ENCODE peak calls at places on chromosomes 3 and 15, in six cellular contexts. J is CD4-positive, alpha-beta T cell; B is esophagus muscularis mucosa; D is neuronal stem cell; V is aorta; P is endodermal cell. M is an unnamed sample.

GRCh38 chr3:25433868-25434267 is 5.8 kb downstream of the RARB start:
- DNase-seq in J (no peak), B (no peak), D (no peak), V (no peak), P (no peak), M (no peak)

GRCh38 chr15:48415036-48415886 is 84.0 kb downstream of the DUT start:
- DNase-seq in J (no peak), B (no peak), D (no peak), V (no peak), P (no peak), M (no peak)

GRCh38 chr15:39936187-39936586 is 2.3 kb downstream of the EIF2AK4 start:
- DNase-seq in J (no peak), B (no peak), D (no peak), V (no peak), P (no peak), M (no peak)

GRCh38 chr3:136343446-136343845 is 93.3 kb downstream of the PCCB start:
- DNase-seq in J (no peak), B (no peak), D (no peak), V (no peak), P (no peak), M (peak; percentile 63)

GRCh38 chr3:179716226-179716625 is 63.4 kb downstream of the USP13 start:
- DNase-seq in J (no peak), B (no peak), D (no peak), V (no peak), P (no peak), M (no peak)

GRCh38 chr3:177131927-177132636 is 65.2 kb downstream of the TBL1XR1 start:
- DNase-seq in J (no peak), B (no peak), D (no peak), V (no peak), P (no peak), M (no peak)

GRCh38 chr3:154954750-154955149 is 125.4 kb upstream of the MME start:
- DNase-seq in J (no peak), B (no peak), D (no peak), V (no peak), P (no peak), M (no peak)

GRCh38 chr15:62958944-62959343 is 83.6 kb upstream of the TPM1 start:
- DNase-seq in J (no peak), B (no peak), D (no peak), V (no peak), P (no peak), M (no peak)

GRCh38 chr3:12585970-12586369 is 29.1 kb downstream of the MKRN2 start:
- DNase-seq in J (no peak), B (no peak), D (no peak), V (no peak), P (no peak), M (no peak)

GRCh38 chr3:66468016-66468735 is 32.6 kb downstream of the LRIG1 start:
- DNase-seq in J (no peak), B (no peak), D (no peak), V (no peak), P (no peak), M (no peak)

GRCh38 chr3:51798561-51798960 is 19.5 kb upstream of the IQCF6 start:
- DNase-seq in J (no peak), B (no peak), D (peak; percentile 26), V (no peak), P (peak; percentile 80), M (no peak)
- H3K27me3 ChIP-seq in J (no peaks in the 10 kb centered on the region), B (no peaks in the 10 kb centered on the region), D (peaks cover 38% of the 10 kb centered on the region), V (no peaks in the 10 kb centered on the region), P (no peaks in the 10 kb centered on the region), M (no peaks in the 10 kb centered on the region)

DNA sequence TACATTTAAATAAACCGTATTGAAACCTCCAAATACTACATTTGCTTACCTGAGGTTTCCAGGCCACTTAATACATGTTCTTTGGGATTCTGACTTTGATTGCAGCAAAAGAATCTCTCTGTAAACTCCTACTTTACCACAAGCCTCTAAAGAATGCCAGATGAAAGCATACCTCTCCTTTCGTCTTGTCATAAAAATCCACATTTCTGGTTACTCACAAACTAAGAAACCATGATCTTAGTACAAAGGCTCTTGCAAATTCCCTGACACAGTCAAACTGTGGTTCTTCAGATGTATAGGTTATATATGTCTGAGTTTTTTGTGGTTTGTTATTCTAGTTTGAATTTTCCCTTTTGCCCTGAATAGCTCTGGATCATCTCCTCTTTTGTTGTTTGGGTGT is 188.4 kb downstream of the RAP2B start:
- DNase-seq in J (no peak), B (no peak), D (no peak), V (no peak), P (no peak), M (no peak)
- H3K9me3 ChIP-seq in J (no peaks in the 10 kb centered on the region), B (no peaks in the 10 kb centered on the region), D (no peaks in the 10 kb centered on the region), V (peaks cover 3% of the 10 kb centered on the region), P (peaks cover 13% of the 10 kb centered on the region), M (no peaks in the 10 kb centered on the region)

GRCh38 chr15:60679256-60679655 is 200.3 kb upstream of the ICE2 start:
- DNase-seq in J (no peak), B (no peak), D (no peak), V (no peak), P (no peak), M (no peak)
- H3K27me3 ChIP-seq in J (no peaks in the 10 kb centered on the region), B (no peaks in the 10 kb centered on the region), D (no peaks in the 10 kb centered on the region), V (no peaks in the 10 kb centered on the region), P (no peaks in the 10 kb centered on the region), M (no peaks in the 10 kb centered on the region)

GRCh38 chr3:70612920-70613319 is 300.5 kb upstream of the MDFIC2 start:
- DNase-seq in J (no peak), B (no peak), D (no peak), V (no peak), P (no peak), M (no peak)
- H3K9me3 ChIP-seq in J (no peaks in the 10 kb centered on the region), B (no peaks in the 10 kb centered on the region), D (no peaks in the 10 kb centered on the region), V (peaks cover 3% of the 10 kb centered on the region), P (no peaks in the 10 kb centered on the region), M (no peaks in the 10 kb centered on the region)

GRCh38 chr15:27479232-27480140 is 508.5 kb downstream of the GABRG3 start:
- DNase-seq in J (no peak), B (peak; percentile 90), D (no peak), V (no peak), P (no peak), M (no peak)
- H3K27me3 ChIP-seq in J (no peaks in the 10 kb centered on the region), B (no peaks in the 10 kb centered on the region), D (no peaks in the 10 kb centered on the region), V (no peaks in the 10 kb centered on the region), P (no peaks in the 10 kb centered on the region), M (no peaks in the 10 kb centered on the region)

GRCh38 chr3:2657408-2657807 is 452.8 kb downstream of the IL5RA start:
- DNase-seq in J (no peak), B (no peak), D (no peak), V (no peak), P (no peak), M (no peak)
- H3K9me3 ChIP-seq in J (no peaks in the 10 kb centered on the region), B (no peaks in the 10 kb centered on the region), D (no peaks in the 10 kb centered on the region), V (no peaks in the 10 kb centered on the region), P (no peaks in the 10 kb centered on the region), M (no peaks in the 10 kb centered on the region)

M was measured in colonic mucosa.